ENCODE peak calls at places on chromosomes 2 and 18, in eight cellular contexts. K, S, E, R, Q, F, M and X are unnamed samples.

GRCh38 chr2:32061973-32062861 is 1.1 kb upstream of the SPAST start:
- DNase-seq in K (peak), S (no peak), E (no peak), R (no peak), Q (peak), F (no peak), M (peak), X (peak)

GRCh38 chr18:43485565-43485964 is 208.3 kb upstream of the SYT4 start:
- DNase-seq in K (no peak), S (no peak), E (no peak), R (no peak), Q (no peak), F (no peak), M (no peak), X (no peak)

GRCh38 chr2:207223051-207223450 is 57.3 kb upstream of the KLF7 start:
- DNase-seq in K (peak), S (no peak), E (no peak), R (no peak), Q (no peak), F (no peak), M (no peak), X (peak)

GRCh38 chr18:37987901-37988300 is 422.3 kb upstream of the CELF4 start:
- DNase-seq in K (no peak), S (no peak), E (no peak), R (no peak), Q (no peak), F (no peak), M (peak), X (no peak)

GRCh38 chr2:45699032-45699658 is 47.7 kb downstream of the PRKCE start:
- DNase-seq in K (peak), S (no peak), E (no peak), R (no peak), Q (no peak), F (no peak), M (no peak), X (peak)

GRCh38 chr2:3620834-3621233 is 25.9 kb downstream of the COLEC11 start:
- DNase-seq in K (no peak), S (no peak), E (no peak), R (no peak), Q (no peak), F (no peak), M (no peak), X (no peak)

GRCh38 chr2:212330263-212330662 is 208.3 kb downstream of the ERBB4 start:
- DNase-seq in K (no peak), S (no peak), E (no peak), R (no peak), Q (no peak), F (no peak), M (no peak), X (no peak)

GRCh38 chr2:165795011-165795410 is 964 bp upstream of the GALNT3 start:
- DNase-seq in K (no peak), S (no peak), E (no peak), R (no peak), Q (no peak), F (no peak), M (no peak), X (no peak)

GRCh38 chr2:212249451-212249850 is 289.2 kb downstream of the ERBB4 start:
- DNase-seq in K (no peak), S (no peak), E (no peak), R (no peak), Q (no peak), F (no peak), M (peak), X (no peak)

GRCh38 chr2:149490296-149490695 is 97.3 kb downstream of the MMADHC start:
- DNase-seq in K (no peak), S (no peak), E (no peak), R (no peak), Q (no peak), F (no peak), M (no peak), X (no peak)